ENCODE peak calls at places on chromosomes 3 and 15, in seven cellular contexts. G is WTC11, O is AG09319, D is endothelial cell of umbilical vein, E is fibroblast of lung, I is H1, F is mucosa of descending colon. A is an unnamed sample.

GRCh38 chr3:187986514-187986934 is 167.4 kb upstream of the LPP start:
- DNase-seq in G (no peak), D (peak), O (no peak), F (no peak), E (peak), I (no peak), A (no peak)

GRCh38 chr15:78407889-78408640 is 30.0 kb upstream of the IREB2 start:
- DNase-seq in D (no peak), F (no peak), G (no peak), E (no peak), O (no peak), I (no peak), A (no peak)

GRCh38 chr3:46453526-46454208 is 11.0 kb downstream of the LTF start:
- DNase-seq in F (no peak), D (no peak), E (no peak), I (no peak), O (no peak), G (no peak), A (no peak)

GRCh38 chr3:52428151-52429005 is 16.5 kb downstream of the SEMA3G start:
- DNase-seq in G (peak), O (peak), E (peak), D (peak), I (no peak), F (no peak), A (peak)

GRCh38 chr15:56772868-56773639 is 39.7 kb upstream of the ZNF280D start:
- DNase-seq in O (no peak), D (no peak), I (no peak), E (peak), F (no peak), G (no peak), A (no peak)

GRCh38 chr15:96058103-96058851 is 272.2 kb upstream of the NR2F2 start:
- DNase-seq in G (no peak), I (no peak), D (no peak), O (no peak), E (no peak), F (no peak), A (no peak)

GRCh38 chr3:11717301-11717700 is 73.6 kb upstream of the VGLL4 start:
- DNase-seq in I (no peak), G (no peak), E (peak), F (no peak), D (peak), O (no peak), A (no peak)

GRCh38 chr3:64179249-64179648 is 46.0 kb downstream of the PRICKLE2 start:
- DNase-seq in F (no peak), E (no peak), O (no peak), I (no peak), G (no peak), D (no peak), A (no peak)

GRCh38 chr3:12985148-12985547 is 88.1 kb downstream of the IQSEC1 start:
- DNase-seq in E (no peak), I (no peak), O (no peak), G (no peak), D (no peak), F (no peak), A (no peak)

GRCh38 chr3:73563896-73564582 is 60.7 kb downstream of the PDZRN3 start:
- DNase-seq in G (no peak), F (no peak), O (no peak), E (peak), I (no peak), D (no peak), A (no peak)

GRCh38 chr3:42750834-42751233 is 22.2 kb downstream of the CCDC13 start:
- DNase-seq in I (no peak), O (no peak), G (no peak), F (no peak), D (no peak), E (no peak), A (no peak)

GRCh38 chr3:79297242-79297641 is 470.6 kb downstream of the ROBO1 start:
- DNase-seq in G (no peak), F (no peak), O (peak), E (peak), D (peak), I (no peak), A (no peak)

GRCh38 chr3:24088782-24089181 is 143.7 kb downstream of the NR1D2 start:
- DNase-seq in F (no peak), G (no peak), I (no peak), O (no peak), E (peak), D (no peak), A (no peak)

GRCh38 chr15:55827204-55827603 is 84.3 kb upstream of the PRTG start:
- DNase-seq in E (peak), I (no peak), O (no peak), G (no peak), D (no peak), F (no peak), A (no peak)

GRCh38 chr3:190616627-190617026 is 102.7 kb downstream of the IL1RAP start:
- DNase-seq in O (no peak), E (peak), I (no peak), D (no peak), G (no peak), F (no peak), A (no peak)

GRCh38 chr3:192514081-192514753 is 213.1 kb downstream of the FGF12 start:
- DNase-seq in O (no peak), F (no peak), I (peak), G (peak), E (peak), D (peak), A (no peak)

GRCh38 chr3:161101609-161102008 is 3.5 kb downstream of the B3GALNT1 start:
- DNase-seq in F (no peak), G (no peak), O (no peak), I (no peak), E (no peak), D (no peak), A (no peak)

GRCh38 chr3:161100994-161101393 is 4.2 kb downstream of the B3GALNT1 start:
- DNase-seq in O (no peak), D (no peak), E (no peak), F (no peak), I (no peak), G (no peak), A (no peak)

GRCh38 chr3:161096771-161097367 is 8.3 kb downstream of the B3GALNT1 start:
- DNase-seq in O (no peak), F (no peak), I (peak), E (peak), G (peak), D (peak), A (no peak)
- TF ChIP-seq CTCF in O (peak), F (no peak), I (peak), E (peak), G (peak), D (peak), A (peak)

GRCh38 chr3:82707035-82707434 is 945.6 kb upstream of the GBE1 start:
- DNase-seq in D (no peak), G (peak), I (no peak), F (no peak), O (no peak), E (no peak), A (no peak)
- TF ChIP-seq CTCF in D (no peak), G (no peak), I (peak), F (no peak), O (no peak), E (no peak), A (no peak)

GRCh38 chr3:88947013-88947412 is 160.4 kb upstream of the EPHA3 start:
- DNase-seq in E (no peak), G (no peak), F (no peak), I (no peak), D (no peak), O (no peak), A (no peak)
- TF ChIP-seq CTCF in E (no peak), G (no peak), F (no peak), I (no peak), D (no peak), O (no peak), A (no peak)

GRCh38 chr3:15989419-15989818 is 185.1 kb upstream of the GALNT15 start:
- DNase-seq in G (no peak), D (no peak), O (peak), I (no peak), F (no peak), E (no peak), A (no peak)
- TF ChIP-seq CTCF in G (no peak), D (peak), O (peak), I (peak), F (no peak), E (peak), A (no peak)

GRCh38 chr3:9175421-9175820 is 74.0 kb downstream of the SRGAP3 start:
- DNase-seq in O (no peak), I (no peak), D (no peak), E (peak), F (no peak), G (no peak), A (no peak)

GRCh38 chr3:9173445-9173844 is 76.0 kb downstream of the SRGAP3 start:
- DNase-seq in F (no peak), I (no peak), E (no peak), O (no peak), D (no peak), G (no peak), A (no peak)

GRCh38 chr3:9169951-9170850 is 79.2 kb downstream of the SRGAP3 start:
- DNase-seq in G (no peak), O (no peak), F (no peak), E (no peak), D (no peak), I (no peak), A (no peak)

GRCh38 chr3:9170851-9171160 is 78.6 kb downstream of the SRGAP3 start:
- DNase-seq in E (no peak), I (no peak), D (no peak), F (no peak), G (no peak), O (no peak), A (no peak)

GRCh38 chr3:9172851-9173320 is 76.6 kb downstream of the SRGAP3 start:
- DNase-seq in D (no peak), E (no peak), G (no peak), O (no peak), F (no peak), I (no peak), A (no peak)
- TF ChIP-seq CTCF in D (no peak), E (no peak), G (no peak), O (no peak), F (no peak), I (no peak), A (no peak)

A was measured in D721Med.